ENCODE peak calls at places on chromosomes 4 and X, in five cellular contexts. One of them, this sample, is unnamed.

GRCh38 chr4:42331914-42332368 is 65.3 kb upstream of the SHISA3 start:
- DNase-seq in GM12878: no peak
- DNase-seq in H1: no peak
- DNase-seq in NT2/D1: no peak
- DNase-seq in HepG2: no peak
- DNase-seq in this sample: no peak

GRCh38 chr4:152156448-152156847 is 379.4 kb downstream of the FBXW7 start:
- DNase-seq in NT2/D1: no peak
- DNase-seq in GM12878: no peak
- DNase-seq in H1: no peak
- DNase-seq in HepG2: peak; percentile 33
- DNase-seq in this sample: no peak

GRCh38 chr4:183409956-183410355 is 34.5 kb upstream of the CDKN2AIP start:
- DNase-seq in NT2/D1: no peak
- DNase-seq in GM12878: no peak
- DNase-seq in H1: no peak
- DNase-seq in HepG2: no peak
- DNase-seq in this sample: no peak

GRCh38 chr4:109156346-109156745 is 146.1 kb downstream of the COL25A1 start:
- DNase-seq in HepG2: no peak
- DNase-seq in NT2/D1: no peak
- DNase-seq in GM12878: no peak
- DNase-seq in H1: no peak
- DNase-seq in this sample: no peak

GRCh38 chr4:185304944-185305690 is 90.6 kb downstream of the LRP2BP start:
- DNase-seq in HepG2: peak; percentile 30
- DNase-seq in GM12878: peak; percentile 68
- DNase-seq in H1: peak; percentile 25
- DNase-seq in NT2/D1: peak; percentile 33
- DNase-seq in this sample: no peak

GRCh38 chr4:14428125-14428524 is 574.2 kb upstream of the CPEB2 start:
- DNase-seq in H1: no peak
- DNase-seq in GM12878: no peak
- DNase-seq in NT2/D1: no peak
- DNase-seq in HepG2: no peak
- DNase-seq in this sample: no peak

GRCh38 chr4:180913750-180914149 is 1329.5 kb upstream of the TENM3 start:
- DNase-seq in H1: no peak
- DNase-seq in NT2/D1: no peak
- DNase-seq in HepG2: no peak
- DNase-seq in GM12878: no peak
- DNase-seq in this sample: no peak

GRCh38 chr4:183675625-183676024 is 16.5 kb downstream of the TRAPPC11 start:
- DNase-seq in H1: no peak
- DNase-seq in HepG2: no peak
- DNase-seq in GM12878: no peak
- DNase-seq in NT2/D1: no peak
- DNase-seq in this sample: no peak

GRCh38 chrX:2677764-2678163 is 13.3 kb upstream of the CD99 start:
- DNase-seq in HepG2: no peak
- DNase-seq in H1: no peak
- DNase-seq in GM12878: no peak
- DNase-seq in NT2/D1: no peak
- DNase-seq in this sample: no peak

GRCh38 chr4:158446106-158446505 is 75.6 kb upstream of the RXFP1 start:
- DNase-seq in HepG2: no peak
- DNase-seq in H1: no peak
- DNase-seq in GM12878: no peak
- DNase-seq in NT2/D1: no peak
- DNase-seq in this sample: no peak

GRCh38 chrX:153672531-153673397 is 849 bp downstream of the PNCK start:
- DNase-seq in GM12878: no peak
- DNase-seq in H1: no peak
- DNase-seq in HepG2: no peak
- DNase-seq in NT2/D1: no peak
- DNase-seq in this sample: no peak

GRCh38 chr4:142194905-142195304 is 558.5 kb downstream of the IL15 start:
- DNase-seq in NT2/D1: no peak
- DNase-seq in HepG2: no peak
- DNase-seq in GM12878: no peak
- DNase-seq in H1: no peak
- DNase-seq in this sample: no peak

GRCh38 chr4:43837171-43837570 is 611.4 kb downstream of the KCTD8 start:
- DNase-seq in GM12878: no peak
- DNase-seq in H1: no peak
- DNase-seq in NT2/D1: no peak
- DNase-seq in HepG2: no peak
- DNase-seq in this sample: no peak

GRCh38 chrX:148333989-148334388 is 166.4 kb upstream of the AFF2 start:
- DNase-seq in GM12878: no peak
- DNase-seq in HepG2: no peak
- DNase-seq in H1: no peak
- DNase-seq in NT2/D1: no peak
- DNase-seq in this sample: no peak

GRCh38 chrX:153727108-153727931 is 2.7 kb downstream of the ABCD1 start:
- DNase-seq in GM12878: no peak
- DNase-seq in NT2/D1: no peak
- DNase-seq in H1: no peak
- DNase-seq in HepG2: peak; percentile 43
- DNase-seq in this sample: no peak

GRCh38 chr4:180150818-180151217 is 2092.4 kb upstream of the TENM3 start:
- DNase-seq in H1: no peak
- DNase-seq in HepG2: no peak
- DNase-seq in GM12878: no peak
- DNase-seq in NT2/D1: no peak
- DNase-seq in this sample: no peak

GRCh38 chr4:176794151-176794550 is 1.4 kb upstream of the VEGFC start:
- DNase-seq in H1: no peak
- DNase-seq in NT2/D1: no peak
- DNase-seq in HepG2: no peak
- DNase-seq in GM12878: no peak
- DNase-seq in this sample: no peak

GRCh38 chr4:105352826-105353225 is 121.0 kb downstream of the PPA2 start:
- DNase-seq in NT2/D1: no peak
- DNase-seq in HepG2: no peak
- DNase-seq in H1: no peak
- DNase-seq in GM12878: peak; percentile 11
- DNase-seq in this sample: no peak

GRCh38 chrX:134774190-134775048 is 116.1 kb upstream of the PLAC1 start:
- DNase-seq in HepG2: no peak
- DNase-seq in NT2/D1: no peak
- DNase-seq in H1: no peak
- DNase-seq in GM12878: no peak
- DNase-seq in this sample: no peak

GRCh38 chrX:15751160-15751819 is 13.2 kb downstream of the CA5B start:
- DNase-seq in GM12878: no peak
- DNase-seq in HepG2: no peak
- DNase-seq in NT2/D1: no peak
- DNase-seq in H1: no peak
- DNase-seq in this sample: no peak

GRCh38 chr4:534576-535151 is 35.7 kb downstream of the PIGG start:
- DNase-seq in HepG2: no peak
- DNase-seq in NT2/D1: no peak
- DNase-seq in GM12878: no peak
- DNase-seq in H1: no peak
- DNase-seq in this sample: no peak

GRCh38 chr4:42391981-42392380 is 5.3 kb upstream of the SHISA3 start:
- DNase-seq in HepG2: no peak
- DNase-seq in NT2/D1: no peak
- DNase-seq in H1: no peak
- DNase-seq in GM12878: no peak
- DNase-seq in this sample: no peak

GRCh38 chr4:4574792-4575191 is 32.9 kb upstream of the STX18 start:
- DNase-seq in NT2/D1: no peak
- DNase-seq in HepG2: no peak
- DNase-seq in GM12878: no peak
- DNase-seq in H1: no peak
- DNase-seq in this sample: no peak

GRCh38 chrX:58051346-58051745 is 141.1 kb upstream of the ZXDA start:
- DNase-seq in NT2/D1: no peak
- DNase-seq in GM12878: no peak
- DNase-seq in HepG2: no peak
- DNase-seq in H1: no peak
- DNase-seq in this sample: no peak

GRCh38 chrX:100750901-100751300 is 19.0 kb upstream of the SYTL4 start:
- DNase-seq in HepG2: no peak
- DNase-seq in NT2/D1: no peak
- DNase-seq in H1: no peak
- DNase-seq in GM12878: no peak
- DNase-seq in this sample: no peak

GRCh38 chr4:159191989-159192388 is 89.1 kb downstream of the RAPGEF2 start:
- DNase-seq in NT2/D1: peak; percentile 36
- DNase-seq in GM12878: no peak
- DNase-seq in H1: no peak
- DNase-seq in HepG2: peak; percentile 65
- DNase-seq in this sample: peak; percentile 41

DNA sequence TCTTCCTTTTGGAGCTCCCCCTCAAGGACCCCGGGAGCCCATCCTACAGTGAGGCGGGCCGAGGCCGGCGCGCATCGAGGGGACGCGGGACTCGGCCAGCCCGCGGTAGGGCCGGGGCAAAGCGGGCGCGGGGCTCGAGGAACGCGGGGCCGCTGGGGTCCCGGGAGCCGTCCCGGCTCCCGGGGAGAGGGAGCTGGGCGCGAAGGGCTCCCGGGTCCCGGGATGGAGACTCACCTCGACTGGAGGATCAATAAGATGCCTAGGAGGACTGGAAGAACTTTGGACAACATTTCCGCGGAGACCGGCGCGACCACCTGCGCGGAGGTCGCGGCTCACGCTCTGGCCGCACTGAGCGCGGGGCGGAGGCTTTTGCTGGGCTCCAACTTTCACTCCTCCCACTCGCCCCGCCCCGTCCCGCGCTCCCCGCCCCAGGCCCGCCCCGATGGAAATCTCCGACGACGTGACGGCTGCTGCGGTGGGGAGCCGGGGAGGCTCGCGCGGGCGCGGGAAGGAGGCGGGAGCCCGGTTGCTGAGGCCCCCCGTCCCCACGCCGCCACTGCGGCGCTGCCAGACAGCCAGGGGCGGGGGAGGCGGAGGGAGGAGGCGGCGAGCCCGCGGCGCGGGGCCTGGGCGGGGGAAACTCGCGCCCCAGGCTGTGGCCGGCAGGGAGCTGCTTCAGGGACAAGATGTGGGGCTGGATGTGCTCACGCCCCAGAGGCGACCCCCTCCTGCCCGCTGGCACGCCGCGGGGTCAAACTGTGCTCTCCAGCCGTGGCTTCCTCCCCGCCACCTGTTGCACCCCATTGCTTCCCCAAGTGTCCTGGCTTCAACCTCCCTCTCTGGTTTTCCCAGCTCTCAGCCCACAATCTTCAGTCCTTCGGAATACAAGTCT is at the start of gene GABRE:
- DNase-seq in H1: no peak
- DNase-seq in HepG2: no peak
- DNase-seq in GM12878: no peak
- DNase-seq in NT2/D1: no peak
- DNase-seq in this sample: peak; percentile 53
- TF ChIP-seq SUZ12 in H1: no peak
- TF ChIP-seq SUZ12 in HepG2: no peak
- TF ChIP-seq SUZ12 in GM12878: no peak
- TF ChIP-seq SUZ12 in NT2/D1: no peak
- TF ChIP-seq SUZ12 in this sample: no peak

GRCh38 chr4:137775701-137776100 is 243.4 kb upstream of the PCDH18 start:
- DNase-seq in NT2/D1: no peak
- DNase-seq in H1: no peak
- DNase-seq in HepG2: no peak
- DNase-seq in GM12878: no peak
- DNase-seq in this sample: no peak
- TF ChIP-seq SUZ12 in NT2/D1: no peak
- TF ChIP-seq SUZ12 in H1: no peak
- TF ChIP-seq SUZ12 in HepG2: no peak
- TF ChIP-seq SUZ12 in GM12878: no peak
- TF ChIP-seq SUZ12 in this sample: no peak

DNA sequence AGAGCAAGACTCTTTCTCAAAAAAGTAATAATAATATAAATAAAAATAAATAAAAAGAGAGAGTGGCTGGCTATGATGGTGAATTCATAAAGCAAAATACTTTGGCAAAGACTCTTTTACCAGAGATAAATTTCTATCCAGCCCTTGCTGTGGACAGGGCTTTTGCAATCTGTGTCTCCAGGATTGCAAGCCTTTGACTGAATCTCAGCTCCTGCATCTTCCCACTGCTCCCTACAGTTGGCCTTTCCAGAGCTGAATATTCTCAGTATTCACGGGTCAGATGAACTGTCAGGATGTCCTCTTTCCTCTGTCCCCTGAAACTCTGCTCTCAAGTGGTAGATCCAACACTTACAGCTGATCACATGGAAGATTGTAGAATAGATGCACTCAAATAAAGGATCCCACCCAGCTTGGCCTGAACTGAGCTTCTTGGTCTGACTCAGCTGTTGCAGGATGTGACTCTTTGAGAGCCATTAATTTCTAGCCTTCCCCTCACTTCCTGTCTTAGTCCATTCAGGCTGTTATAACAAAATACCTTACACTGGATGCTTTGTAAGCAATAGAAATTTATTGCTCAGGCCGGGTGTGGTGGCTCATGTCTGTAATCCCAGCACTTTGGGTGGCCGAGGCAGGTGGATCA is 123.4 kb upstream of the GUCY1A1 start:
- DNase-seq in NT2/D1: no peak
- DNase-seq in H1: no peak
- DNase-seq in HepG2: no peak
- DNase-seq in GM12878: no peak
- DNase-seq in this sample: no peak
- TF ChIP-seq SUZ12 in NT2/D1: no peak
- TF ChIP-seq SUZ12 in H1: no peak
- TF ChIP-seq SUZ12 in HepG2: no peak
- TF ChIP-seq SUZ12 in GM12878: no peak
- TF ChIP-seq SUZ12 in this sample: no peak

GRCh38 chr4:12929784-12930183 is 554.4 kb downstream of the RAB28 start:
- DNase-seq in GM12878: no peak
- DNase-seq in HepG2: no peak
- DNase-seq in H1: no peak
- DNase-seq in NT2/D1: no peak
- DNase-seq in this sample: no peak
- TF ChIP-seq SUZ12 in GM12878: no peak
- TF ChIP-seq SUZ12 in HepG2: no peak
- TF ChIP-seq SUZ12 in H1: no peak
- TF ChIP-seq SUZ12 in NT2/D1: no peak
- TF ChIP-seq SUZ12 in this sample: no peak

This sample was measured in HEK293T.